ENCODE peak calls at places on chromosomes 12 and 14, in nine cellular contexts. One of them, this sample, is unnamed.

GRCh38 chr12:115183752-115184151 is 499.8 kb upstream of the TBX3 start:
- DNase-seq in HuH-7.5: no peak
- DNase-seq in glutamatergic neuron: no peak
- DNase-seq in iris pigment epithelial cell: no peak
- DNase-seq in HFF-Myc: no peak
- DNase-seq in tibial nerve: no peak
- DNase-seq in epithelial cell of esophagus: no peak
- DNase-seq in AG10803: no peak
- DNase-seq in iPS DF 6.9: no peak
- DNase-seq in this sample: no peak

GRCh38 chr12:120067084-120067869 is 49.3 kb downstream of the RAB35 start:
- DNase-seq in glutamatergic neuron: no peak
- DNase-seq in HFF-Myc: no peak
- DNase-seq in HuH-7.5: no peak
- DNase-seq in AG10803: no peak
- DNase-seq in iPS DF 6.9: no peak
- DNase-seq in iris pigment epithelial cell: no peak
- DNase-seq in tibial nerve: no peak
- DNase-seq in epithelial cell of esophagus: no peak
- DNase-seq in this sample: no peak

GRCh38 chr12:114399664-114400211 is 6.2 kb downstream of the TBX5 start:
- DNase-seq in iPS DF 6.9: peak
- DNase-seq in iris pigment epithelial cell: no peak
- DNase-seq in glutamatergic neuron: peak
- DNase-seq in tibial nerve: no peak
- DNase-seq in HFF-Myc: peak
- DNase-seq in HuH-7.5: no peak
- DNase-seq in AG10803: no peak
- DNase-seq in epithelial cell of esophagus: no peak
- DNase-seq in this sample: no peak

GRCh38 chr12:48001426-48002178 is 2.7 kb downstream of the COL2A1 start:
- DNase-seq in iris pigment epithelial cell: peak
- DNase-seq in glutamatergic neuron: peak
- DNase-seq in AG10803: peak
- DNase-seq in iPS DF 6.9: no peak
- DNase-seq in tibial nerve: no peak
- DNase-seq in HFF-Myc: no peak
- DNase-seq in epithelial cell of esophagus: peak
- DNase-seq in HuH-7.5: peak
- DNase-seq in this sample: no peak

GRCh38 chr12:25495336-25496097 is 57.6 kb downstream of the LMNTD1 start:
- DNase-seq in glutamatergic neuron: no peak
- DNase-seq in iPS DF 6.9: no peak
- DNase-seq in AG10803: peak
- DNase-seq in HuH-7.5: no peak
- DNase-seq in epithelial cell of esophagus: peak
- DNase-seq in tibial nerve: no peak
- DNase-seq in HFF-Myc: peak
- DNase-seq in iris pigment epithelial cell: peak
- DNase-seq in this sample: no peak

GRCh38 chr12:78928200-78929074 is 63.9 kb downstream of the SYT1 start:
- DNase-seq in epithelial cell of esophagus: peak
- DNase-seq in HuH-7.5: no peak
- DNase-seq in iPS DF 6.9: no peak
- DNase-seq in iris pigment epithelial cell: peak
- DNase-seq in HFF-Myc: no peak
- DNase-seq in glutamatergic neuron: no peak
- DNase-seq in AG10803: peak
- DNase-seq in tibial nerve: no peak
- DNase-seq in this sample: no peak

GRCh38 chr14:22656945-22657711 is 13.0 kb upstream of the OR6J1 start:
- DNase-seq in glutamatergic neuron: peak
- DNase-seq in HFF-Myc: no peak
- DNase-seq in tibial nerve: no peak
- DNase-seq in HuH-7.5: no peak
- DNase-seq in AG10803: peak
- DNase-seq in iPS DF 6.9: no peak
- DNase-seq in iris pigment epithelial cell: peak
- DNase-seq in epithelial cell of esophagus: no peak
- DNase-seq in this sample: no peak

GRCh38 chr14:54627325-54627717 is 60.4 kb downstream of the SAMD4A start:
- DNase-seq in AG10803: no peak
- DNase-seq in iPS DF 6.9: no peak
- DNase-seq in HFF-Myc: no peak
- DNase-seq in tibial nerve: no peak
- DNase-seq in glutamatergic neuron: no peak
- DNase-seq in epithelial cell of esophagus: no peak
- DNase-seq in HuH-7.5: no peak
- DNase-seq in iris pigment epithelial cell: peak
- DNase-seq in this sample: no peak

GRCh38 chr12:111687255-111687654 is 1.4 kb downstream of the ACAD10 start:
- DNase-seq in glutamatergic neuron: no peak
- DNase-seq in iris pigment epithelial cell: no peak
- DNase-seq in epithelial cell of esophagus: peak
- DNase-seq in HuH-7.5: peak
- DNase-seq in iPS DF 6.9: no peak
- DNase-seq in tibial nerve: no peak
- DNase-seq in HFF-Myc: no peak
- DNase-seq in AG10803: no peak
- DNase-seq in this sample: no peak

GRCh38 chr14:102917056-102917385 is 5.4 kb upstream of the AMN start:
- DNase-seq in HFF-Myc: no peak
- DNase-seq in iris pigment epithelial cell: no peak
- DNase-seq in tibial nerve: no peak
- DNase-seq in glutamatergic neuron: no peak
- DNase-seq in HuH-7.5: no peak
- DNase-seq in epithelial cell of esophagus: no peak
- DNase-seq in AG10803: no peak
- DNase-seq in iPS DF 6.9: no peak
- DNase-seq in this sample: no peak

GRCh38 chr12:3492868-3493224 is 1.8 kb downstream of the PRMT8 start:
- DNase-seq in AG10803: no peak
- DNase-seq in HFF-Myc: no peak
- DNase-seq in HuH-7.5: no peak
- DNase-seq in tibial nerve: no peak
- DNase-seq in iris pigment epithelial cell: no peak
- DNase-seq in glutamatergic neuron: peak
- DNase-seq in iPS DF 6.9: no peak
- DNase-seq in epithelial cell of esophagus: no peak
- DNase-seq in this sample: no peak

GRCh38 chr12:44837114-44837800 is 38.9 kb downstream of the NELL2 start:
- DNase-seq in glutamatergic neuron: no peak
- DNase-seq in AG10803: no peak
- DNase-seq in HuH-7.5: no peak
- DNase-seq in tibial nerve: no peak
- DNase-seq in HFF-Myc: no peak
- DNase-seq in iPS DF 6.9: no peak
- DNase-seq in epithelial cell of esophagus: no peak
- DNase-seq in iris pigment epithelial cell: no peak
- DNase-seq in this sample: no peak

GRCh38 chr14:71355324-71356201 is 448.3 kb downstream of the PCNX1 start:
- DNase-seq in tibial nerve: no peak
- DNase-seq in iris pigment epithelial cell: peak
- DNase-seq in HFF-Myc: no peak
- DNase-seq in epithelial cell of esophagus: peak
- DNase-seq in AG10803: peak
- DNase-seq in glutamatergic neuron: no peak
- DNase-seq in iPS DF 6.9: no peak
- DNase-seq in HuH-7.5: no peak
- DNase-seq in this sample: no peak

GRCh38 chr14:58772814-58773620 is 135.3 kb downstream of the DACT1 start:
- DNase-seq in HFF-Myc: no peak
- DNase-seq in glutamatergic neuron: peak
- DNase-seq in HuH-7.5: no peak
- DNase-seq in tibial nerve: no peak
- DNase-seq in AG10803: no peak
- DNase-seq in iris pigment epithelial cell: peak
- DNase-seq in epithelial cell of esophagus: no peak
- DNase-seq in iPS DF 6.9: no peak
- DNase-seq in this sample: no peak

GRCh38 chr14:61737913-61738312 is 24.3 kb upstream of the SNAPC1 start:
- DNase-seq in glutamatergic neuron: no peak
- DNase-seq in tibial nerve: no peak
- DNase-seq in HFF-Myc: no peak
- DNase-seq in AG10803: no peak
- DNase-seq in HuH-7.5: no peak
- DNase-seq in iPS DF 6.9: no peak
- DNase-seq in iris pigment epithelial cell: no peak
- DNase-seq in epithelial cell of esophagus: no peak
- DNase-seq in this sample: no peak

GRCh38 chr12:118827047-118827446 is 154.3 kb upstream of the SRRM4 start:
- DNase-seq in AG10803: no peak
- DNase-seq in glutamatergic neuron: no peak
- DNase-seq in tibial nerve: no peak
- DNase-seq in iris pigment epithelial cell: no peak
- DNase-seq in HFF-Myc: no peak
- DNase-seq in HuH-7.5: no peak
- DNase-seq in iPS DF 6.9: no peak
- DNase-seq in epithelial cell of esophagus: no peak
- DNase-seq in this sample: no peak

GRCh38 chr12:11633968-11634367 is 15.5 kb upstream of the ETV6 start:
- DNase-seq in iPS DF 6.9: no peak
- DNase-seq in epithelial cell of esophagus: no peak
- DNase-seq in AG10803: peak
- DNase-seq in HFF-Myc: no peak
- DNase-seq in glutamatergic neuron: no peak
- DNase-seq in HuH-7.5: no peak
- DNase-seq in tibial nerve: no peak
- DNase-seq in iris pigment epithelial cell: no peak
- DNase-seq in this sample: no peak

GRCh38 chr12:42859612-42860011 is 270.1 kb upstream of the PRICKLE1 start:
- DNase-seq in glutamatergic neuron: no peak
- DNase-seq in iPS DF 6.9: no peak
- DNase-seq in HFF-Myc: no peak
- DNase-seq in AG10803: no peak
- DNase-seq in HuH-7.5: no peak
- DNase-seq in tibial nerve: no peak
- DNase-seq in iris pigment epithelial cell: no peak
- DNase-seq in epithelial cell of esophagus: no peak
- DNase-seq in this sample: no peak

GRCh38 chr14:103542545-103543088 is 13.6 kb downstream of the TRMT61A start:
- DNase-seq in tibial nerve: no peak
- DNase-seq in HuH-7.5: no peak
- DNase-seq in AG10803: no peak
- DNase-seq in epithelial cell of esophagus: no peak
- DNase-seq in iPS DF 6.9: no peak
- DNase-seq in HFF-Myc: no peak
- DNase-seq in glutamatergic neuron: peak
- DNase-seq in iris pigment epithelial cell: no peak
- DNase-seq in this sample: no peak

GRCh38 chr14:65134651-65135579 is 32.6 kb upstream of the MAX start:
- DNase-seq in HuH-7.5: no peak
- DNase-seq in iris pigment epithelial cell: no peak
- DNase-seq in iPS DF 6.9: no peak
- DNase-seq in AG10803: peak
- DNase-seq in epithelial cell of esophagus: no peak
- DNase-seq in glutamatergic neuron: no peak
- DNase-seq in tibial nerve: no peak
- DNase-seq in HFF-Myc: no peak
- DNase-seq in this sample: no peak

GRCh38 chr12:105342464-105342863 is 12.0 kb downstream of the C12orf75 start:
- DNase-seq in iPS DF 6.9: no peak
- DNase-seq in HFF-Myc: no peak
- DNase-seq in glutamatergic neuron: no peak
- DNase-seq in tibial nerve: no peak
- DNase-seq in AG10803: no peak
- DNase-seq in iris pigment epithelial cell: no peak
- DNase-seq in epithelial cell of esophagus: no peak
- DNase-seq in HuH-7.5: no peak
- DNase-seq in this sample: no peak

GRCh38 chr14:75515631-75515999 is 6.7 kb upstream of the BATF start:
- DNase-seq in HuH-7.5: no peak
- DNase-seq in tibial nerve: no peak
- DNase-seq in AG10803: no peak
- DNase-seq in HFF-Myc: no peak
- DNase-seq in iris pigment epithelial cell: no peak
- DNase-seq in glutamatergic neuron: no peak
- DNase-seq in iPS DF 6.9: no peak
- DNase-seq in epithelial cell of esophagus: no peak
- DNase-seq in this sample: no peak

GRCh38 chr14:81164167-81164774 is 56.5 kb downstream of the GTF2A1 start:
- DNase-seq in iris pigment epithelial cell: peak
- DNase-seq in glutamatergic neuron: peak
- DNase-seq in AG10803: peak
- DNase-seq in tibial nerve: no peak
- DNase-seq in epithelial cell of esophagus: peak
- DNase-seq in HFF-Myc: peak
- DNase-seq in iPS DF 6.9: peak
- DNase-seq in HuH-7.5: peak
- DNase-seq in this sample: no peak

GRCh38 chr14:47675489-47676300 is at the start of gene MDGA2:
- DNase-seq in AG10803: no peak
- DNase-seq in iris pigment epithelial cell: peak
- DNase-seq in glutamatergic neuron: peak
- DNase-seq in iPS DF 6.9: no peak
- DNase-seq in epithelial cell of esophagus: peak
- DNase-seq in HFF-Myc: no peak
- DNase-seq in tibial nerve: no peak
- DNase-seq in HuH-7.5: no peak
- DNase-seq in this sample: peak

GRCh38 chr14:55389330-55389729 is 22.3 kb downstream of the ATG14 start:
- DNase-seq in epithelial cell of esophagus: no peak
- DNase-seq in HFF-Myc: peak
- DNase-seq in glutamatergic neuron: no peak
- DNase-seq in AG10803: peak
- DNase-seq in HuH-7.5: no peak
- DNase-seq in tibial nerve: no peak
- DNase-seq in iPS DF 6.9: no peak
- DNase-seq in iris pigment epithelial cell: peak
- DNase-seq in this sample: no peak

This sample was measured in T-helper 1 cell.